ENCODE peak calls at places on chromosomes 1 and 21, in seven cellular contexts. One of them, this sample, is unnamed.

GRCh38 chr1:8870605-8871538 is 7.6 kb downstream of the ENO1 start:
- DNase-seq in RWPE1: peak
- DNase-seq in effector memory CD4-positive, alpha-beta T cell: no peak
- DNase-seq in B cell: no peak
- DNase-seq in stimulated activated CD4-positive, alpha-beta T cell treated with anti-CD3 and anti-CD28 coated beads, Interleukin-4, amount 100 ng/mL, for 1 hour: no peak
- DNase-seq in NCI-H1092: no peak
- DNase-seq in omental fat pad: no peak
- DNase-seq in this sample: peak

GRCh38 chr1:39106949-39107740 is 81.0 kb downstream of the NDUFS5 start:
- DNase-seq in omental fat pad: no peak
- DNase-seq in stimulated activated CD4-positive, alpha-beta T cell treated with anti-CD3 and anti-CD28 coated beads, Interleukin-4, amount 100 ng/mL, for 1 hour: no peak
- DNase-seq in B cell: no peak
- DNase-seq in RWPE1: no peak
- DNase-seq in effector memory CD4-positive, alpha-beta T cell: no peak
- DNase-seq in NCI-H1092: no peak
- DNase-seq in this sample: no peak

GRCh38 chr1:90579212-90579802 is 137.8 kb downstream of the BARHL2 start:
- DNase-seq in effector memory CD4-positive, alpha-beta T cell: no peak
- DNase-seq in RWPE1: peak
- DNase-seq in NCI-H1092: peak
- DNase-seq in omental fat pad: no peak
- DNase-seq in stimulated activated CD4-positive, alpha-beta T cell treated with anti-CD3 and anti-CD28 coated beads, Interleukin-4, amount 100 ng/mL, for 1 hour: no peak
- DNase-seq in B cell: no peak
- DNase-seq in this sample: peak

GRCh38 chr1:245319161-245319560 is 164.4 kb downstream of the KIF26B start:
- DNase-seq in omental fat pad: no peak
- DNase-seq in effector memory CD4-positive, alpha-beta T cell: no peak
- DNase-seq in B cell: no peak
- DNase-seq in NCI-H1092: no peak
- DNase-seq in RWPE1: no peak
- DNase-seq in stimulated activated CD4-positive, alpha-beta T cell treated with anti-CD3 and anti-CD28 coated beads, Interleukin-4, amount 100 ng/mL, for 1 hour: no peak
- DNase-seq in this sample: no peak

GRCh38 chr1:97875996-97876395 is 44.8 kb downstream of the DPYD start:
- DNase-seq in stimulated activated CD4-positive, alpha-beta T cell treated with anti-CD3 and anti-CD28 coated beads, Interleukin-4, amount 100 ng/mL, for 1 hour: no peak
- DNase-seq in omental fat pad: no peak
- DNase-seq in effector memory CD4-positive, alpha-beta T cell: no peak
- DNase-seq in NCI-H1092: no peak
- DNase-seq in RWPE1: peak
- DNase-seq in B cell: no peak
- DNase-seq in this sample: peak

GRCh38 chr1:229507502-229507901 is 639 bp downstream of the NUP133 start:
- DNase-seq in RWPE1: no peak
- DNase-seq in NCI-H1092: no peak
- DNase-seq in stimulated activated CD4-positive, alpha-beta T cell treated with anti-CD3 and anti-CD28 coated beads, Interleukin-4, amount 100 ng/mL, for 1 hour: no peak
- DNase-seq in omental fat pad: no peak
- DNase-seq in B cell: no peak
- DNase-seq in effector memory CD4-positive, alpha-beta T cell: no peak
- DNase-seq in this sample: no peak

GRCh38 chr1:180953291-180953747 is 40.6 kb downstream of the KIAA1614 start:
- DNase-seq in effector memory CD4-positive, alpha-beta T cell: no peak
- DNase-seq in B cell: peak
- DNase-seq in RWPE1: peak
- DNase-seq in NCI-H1092: peak
- DNase-seq in omental fat pad: no peak
- DNase-seq in stimulated activated CD4-positive, alpha-beta T cell treated with anti-CD3 and anti-CD28 coated beads, Interleukin-4, amount 100 ng/mL, for 1 hour: no peak
- DNase-seq in this sample: peak

GRCh38 chr1:30684881-30685795 is 38.2 kb downstream of the MATN1 start:
- DNase-seq in NCI-H1092: peak
- DNase-seq in omental fat pad: no peak
- DNase-seq in RWPE1: peak
- DNase-seq in effector memory CD4-positive, alpha-beta T cell: peak
- DNase-seq in B cell: no peak
- DNase-seq in stimulated activated CD4-positive, alpha-beta T cell treated with anti-CD3 and anti-CD28 coated beads, Interleukin-4, amount 100 ng/mL, for 1 hour: peak
- DNase-seq in this sample: no peak

GRCh38 chr1:67711150-67711849 is 26.3 kb downstream of the GADD45A start:
- DNase-seq in omental fat pad: no peak
- DNase-seq in B cell: no peak
- DNase-seq in effector memory CD4-positive, alpha-beta T cell: no peak
- DNase-seq in RWPE1: no peak
- DNase-seq in NCI-H1092: no peak
- DNase-seq in stimulated activated CD4-positive, alpha-beta T cell treated with anti-CD3 and anti-CD28 coated beads, Interleukin-4, amount 100 ng/mL, for 1 hour: no peak
- DNase-seq in this sample: no peak

GRCh38 chr21:33418686-33419085 is 15.5 kb downstream of the IFNGR2 start:
- DNase-seq in B cell: no peak
- DNase-seq in omental fat pad: no peak
- DNase-seq in effector memory CD4-positive, alpha-beta T cell: no peak
- DNase-seq in RWPE1: no peak
- DNase-seq in stimulated activated CD4-positive, alpha-beta T cell treated with anti-CD3 and anti-CD28 coated beads, Interleukin-4, amount 100 ng/mL, for 1 hour: no peak
- DNase-seq in NCI-H1092: no peak
- DNase-seq in this sample: no peak